ENCODE peak calls at places on chromosomes 6 and 20, in four cellular contexts. J, F, P and H are unnamed samples.
A peak's percentile ranks its signal among the peaks of the same experiment; 100 is the strongest.

GRCh38 chr6:19613678-19614077 is 223.5 kb upstream of the ID4 start:
- DNase-seq in F (no peak), P (no peak), J (no peak), H (peak; percentile 26)

GRCh38 chr6:26493258-26493657 is 6.8 kb upstream of the BTN1A1 start:
- DNase-seq in F (peak; percentile 19), P (no peak), J (peak; percentile 38), H (peak; percentile 41)

GRCh38 chr6:30862156-30862875 is 22.0 kb upstream of the DDR1 start:
- DNase-seq in F (peak; percentile 74), J (no peak), P (no peak), H (no peak)

GRCh38 chr6:159074120-159074684 is 29.4 kb upstream of the TAGAP start:
- DNase-seq in F (peak; percentile 35), P (peak; percentile 40), J (peak; percentile 59), H (peak; percentile 44)

GRCh38 chr6:130965657-130966056 is 97.4 kb downstream of the EPB41L2 start:
- DNase-seq in P (no peak), J (no peak), F (no peak), H (no peak)

GRCh38 chr6:10084276-10084993 is 330.4 kb downstream of the TFAP2A start:
- DNase-seq in P (peak; percentile 2), J (no peak), F (no peak), H (peak; percentile 90)

GRCh38 chr6:139060332-139060731 is 31.8 kb downstream of the ABRACL start:
- DNase-seq in J (no peak), F (no peak), P (no peak), H (peak; percentile 40)

GRCh38 chr6:79076160-79076559 is 1.9 kb downstream of the PHIP start:
- DNase-seq in P (no peak), F (peak; percentile 55), J (no peak), H (peak; percentile 42)

GRCh38 chr20:51387125-51387865 is 155.2 kb downstream of the NFATC2 start:
- DNase-seq in F (peak; percentile 75), P (no peak), J (no peak), H (no peak)

GRCh38 chr6:114100421-114100820 is 129.5 kb upstream of the HDAC2 start:
- DNase-seq in P (no peak), F (peak; percentile 3), J (no peak), H (no peak)

GRCh38 chr6:2245954-2246863 is 804 bp upstream of the GMDS start:
- DNase-seq in J (peak; percentile 72), P (peak; percentile 38), F (peak; percentile 76), H (peak; percentile 50)

GRCh38 chr6:165986647-165987482 is 180.8 kb downstream of the TBXT start:
- DNase-seq in F (no peak), J (no peak), P (no peak), H (peak; percentile 29)

GRCh38 chr6:168133707-168134398 is 54.8 kb upstream of the FRMD1 start:
- DNase-seq in P (no peak), J (no peak), F (no peak), H (no peak)

GRCh38 chr6:170285482-170285881 is 5.4 kb downstream of the DLL1 start:
- DNase-seq in P (no peak), F (no peak), J (no peak), H (no peak)

GRCh38 chr20:24241466-24241865 is 228.0 kb upstream of the SYNDIG1 start:
- DNase-seq in F (no peak), J (no peak), P (no peak), H (no peak)

GRCh38 chr6:168097621-168098430 is 18.8 kb upstream of the FRMD1 start:
- DNase-seq in F (no peak), P (no peak), J (no peak), H (no peak)

GRCh38 chr20:34150616-34151015 is 38.6 kb upstream of the EIF2S2 start:
- DNase-seq in F (no peak), P (no peak), J (no peak), H (no peak)

GRCh38 chr20:40617594-40617993 is 71.4 kb downstream of the MAFB start:
- DNase-seq in F (no peak), P (no peak), J (no peak), H (no peak)

GRCh38 chr6:99522531-99522930 is 7.3 kb upstream of the USP45 start:
- DNase-seq in F (no peak), P (peak; percentile 3), J (no peak), H (peak; percentile 79)

GRCh38 chr6:156421933-156422332 is 355.2 kb upstream of the ARID1B start:
- DNase-seq in F (no peak), P (no peak), J (no peak), H (no peak)

DNA sequence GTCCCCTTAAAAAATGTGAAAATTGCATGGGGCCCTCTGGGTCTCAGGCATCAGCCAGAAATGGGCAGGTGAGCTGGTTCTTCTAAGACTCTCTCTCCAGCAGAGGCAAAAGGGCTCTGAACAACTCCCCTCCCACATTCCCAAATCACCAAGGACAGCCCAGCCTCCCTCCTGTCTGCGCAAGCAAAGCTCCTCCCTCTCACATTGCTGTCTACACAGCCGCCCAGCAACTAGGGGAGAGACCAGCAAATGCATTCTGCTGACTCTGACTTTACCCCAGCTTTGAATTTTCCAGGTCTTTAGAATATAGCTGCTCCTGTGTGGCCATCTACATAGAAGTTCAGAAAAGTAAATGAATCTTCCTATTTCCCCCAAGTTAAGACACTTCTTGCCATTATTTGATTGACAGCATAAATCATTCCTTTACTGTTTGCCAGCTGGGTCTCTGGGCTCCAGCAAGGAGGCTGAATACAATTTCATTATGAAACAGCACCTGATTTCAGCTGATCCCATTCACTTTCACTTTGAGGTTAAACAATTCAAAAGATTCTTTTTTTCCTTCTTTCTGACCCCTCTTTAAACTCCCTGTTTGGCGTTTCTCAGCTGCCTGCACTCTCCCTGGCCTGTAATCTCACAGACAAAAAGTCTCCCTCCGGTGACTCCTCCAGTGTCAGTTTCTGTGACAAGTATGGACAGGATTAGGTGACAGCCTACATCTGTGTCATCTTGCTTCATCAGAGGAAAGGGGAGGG is 205.7 kb upstream of the RIN2 start:
- DNase-seq in P (peak; percentile 19), F (no peak), J (no peak), H (peak; percentile 5)
- TF ChIP-seq MYC in P (no peak), F (no peak), J (no peak), H (no peak)

GRCh38 chr6:62103186-62103859 is 182.7 kb downstream of the KHDRBS2 start:
- DNase-seq in J (no peak), P (no peak), F (no peak), H (no peak)
- TF ChIP-seq CTCF in J (no peak), P (no peak), F (no peak), H (no peak)

GRCh38 chr6:18488526-18489270 is 101.5 kb downstream of the RNF144B start:
- DNase-seq in F (no peak), P (no peak), J (no peak), H (no peak)
- TF ChIP-seq MYC in F (no peak), P (no peak), J (no peak), H (no peak)

GRCh38 chr6:144248003-144248402 is 37.1 kb upstream of the UTRN start:
- DNase-seq in P (no peak), F (no peak), J (no peak), H (no peak)

GRCh38 chr6:144248470-144249301 is 36.4 kb upstream of the UTRN start:
- DNase-seq in F (no peak), P (no peak), J (no peak), H (no peak)

DNA sequence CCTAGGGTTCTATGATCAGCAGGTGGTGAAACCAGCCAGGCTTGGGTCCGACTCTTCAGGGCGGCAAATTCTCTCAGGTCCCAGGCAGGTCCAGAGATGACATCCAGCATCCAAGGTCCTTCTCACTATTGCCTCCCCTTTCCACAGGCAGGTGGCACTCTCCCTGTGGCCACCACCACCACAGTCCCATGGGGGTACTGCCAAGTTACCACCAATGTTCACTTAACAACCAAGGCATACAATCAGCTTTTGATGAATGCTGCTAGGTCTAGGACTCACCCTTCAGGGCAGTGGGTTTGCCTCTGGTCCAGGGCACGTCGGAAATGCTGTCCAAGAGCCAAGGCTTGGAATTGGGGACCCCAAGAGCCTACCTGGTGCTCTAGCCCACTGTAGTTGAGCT is 40.4 kb upstream of the UTRN start:
- DNase-seq in J (no peak), F (no peak), P (no peak), H (peak; percentile 36)
- TF ChIP-seq CTCF in J (peak; percentile 4), F (no peak), P (no peak), H (peak; percentile 24)

GRCh38 chr6:15264902-15265761 is 19.3 kb downstream of the JARID2 start:
- DNase-seq in P (no peak), F (no peak), J (peak; percentile 59), H (no peak)
- TF ChIP-seq MYC in P (no peak), F (no peak), J (no peak), H (no peak)